ENCODE peak calls at places on chromosome 13, in nine cellular contexts. F is tibial nerve, Z is ovary, G is OCI-LY7, L is left lung, D is breast epithelium, R is heart right ventricle, C is SK-N-MC, M is PC-9. N is an unnamed sample.

GRCh38 chr13:26956532-26957142 is 196.1 kb upstream of the GPR12 start:
- DNase-seq in C (no peak), L (no peak), D (no peak), M (peak; percentile 62), G (no peak), Z (no peak), F (no peak), R (no peak), N (no peak)

GRCh38 chr13:111270126-111270525 is 50.3 kb upstream of the TEX29 start:
- DNase-seq in R (no peak), D (no peak), Z (no peak), M (no peak), C (no peak), L (no peak), G (no peak), F (no peak), N (no peak)

GRCh38 chr13:25992076-25992475 is 59.7 kb downstream of the SHISA2 start:
- DNase-seq in M (no peak), C (no peak), D (no peak), G (no peak), Z (no peak), L (no peak), F (no peak), R (no peak), N (no peak)

GRCh38 chr13:79581870-79582315 is 100.9 kb downstream of the NDFIP2 start:
- DNase-seq in M (no peak), L (no peak), D (no peak), G (no peak), R (peak; percentile 11), Z (no peak), F (no peak), C (no peak), N (no peak)

GRCh38 chr13:28582225-28582891 is 76.6 kb upstream of the POMP start:
- DNase-seq in C (no peak), M (no peak), G (no peak), F (no peak), L (no peak), R (no peak), Z (no peak), D (no peak), N (no peak)

GRCh38 chr13:42895781-42896180 is 96.3 kb downstream of the EPSTI1 start:
- DNase-seq in L (no peak), M (no peak), R (no peak), C (no peak), D (no peak), G (no peak), Z (no peak), F (no peak), N (no peak)

GRCh38 chr13:30806784-30807183 is 71.4 kb downstream of the ALOX5AP start:
- DNase-seq in Z (no peak), R (no peak), L (no peak), D (no peak), M (no peak), G (no peak), F (no peak), C (no peak), N (no peak)

GRCh38 chr13:75319244-75319643 is 162.7 kb downstream of the TBC1D4 start:
- DNase-seq in G (no peak), Z (no peak), F (peak; percentile 23), C (no peak), D (no peak), R (no peak), M (no peak), L (no peak), N (no peak)

GRCh38 chr13:100542546-100543156 is 45.9 kb downstream of the GGACT start:
- DNase-seq in C (no peak), M (peak; percentile 66), D (no peak), R (no peak), Z (no peak), F (no peak), G (peak; percentile 45), L (no peak), N (no peak)

GRCh38 chr13:76837811-76838210 is 48.4 kb downstream of the KCTD12 start:
- DNase-seq in C (no peak), F (no peak), M (no peak), G (no peak), L (no peak), Z (no peak), D (no peak), R (no peak), N (no peak)
- H3K4me3 ChIP-seq in C (no peak overlapping the region), F (no peak overlapping the region), M (no peak overlapping the region), G (no peak overlapping the region), L (no peak overlapping the region), Z (no peak overlapping the region), D (no peak overlapping the region), R (no peak overlapping the region), N (no peak overlapping the region)

GRCh38 chr13:98187862-98188261 is 10.8 kb upstream of the RNF113B start:
- DNase-seq in D (no peak), G (no peak), L (no peak), M (no peak), C (no peak), Z (no peak), F (no peak), R (no peak), N (no peak)

GRCh38 chr13:98188544-98189166 is 11.6 kb upstream of the RNF113B start:
- DNase-seq in Z (no peak), R (no peak), L (no peak), C (no peak), M (no peak), G (no peak), F (no peak), D (no peak), N (no peak)

GRCh38 chr13:98184796-98185195 is 7.7 kb upstream of the RNF113B start:
- DNase-seq in C (no peak), Z (no peak), G (no peak), F (no peak), R (no peak), D (no peak), L (no peak), M (no peak), N (no peak)

GRCh38 chr13:98189841-98190505 is 12.9 kb upstream of the RNF113B start:
- DNase-seq in D (no peak), Z (peak; percentile 35), F (no peak), G (no peak), L (no peak), M (no peak), C (no peak), R (peak; percentile 55), N (no peak)

DNA sequence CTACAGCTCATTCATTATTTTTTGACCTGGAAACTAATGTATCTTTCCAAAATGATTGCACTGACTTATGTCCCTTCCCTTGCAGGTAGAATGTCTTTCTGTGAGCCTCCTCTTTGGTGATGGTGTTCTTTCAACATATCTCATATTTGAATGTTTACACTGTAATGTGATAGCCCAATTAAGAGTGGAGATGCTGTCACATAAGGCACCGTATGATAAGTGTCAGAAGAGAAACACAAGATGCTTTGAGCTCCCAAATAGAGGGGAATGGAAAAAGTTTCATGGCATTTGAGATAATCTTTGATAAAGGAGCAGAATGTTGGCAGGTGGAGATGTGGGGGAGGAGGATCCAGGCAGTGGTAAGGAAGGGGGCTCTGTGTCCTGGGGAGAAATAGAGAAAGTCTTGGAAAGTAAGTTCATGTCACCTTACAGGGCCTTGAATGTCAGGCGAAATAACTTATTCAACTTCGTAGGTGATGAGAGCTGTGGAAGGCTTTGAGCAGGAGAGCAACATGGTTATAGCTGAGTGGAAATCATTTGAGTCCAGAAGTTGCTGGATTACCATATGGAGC is 10.2 kb upstream of the RNF113B start:
- DNase-seq in L (no peak), C (no peak), R (no peak), F (no peak), M (no peak), D (no peak), G (no peak), Z (no peak), N (no peak)
- H3K27ac ChIP-seq in L (no peak overlapping the region), C (peak overlapping the region; percentile 48), R (peak overlapping the region; percentile 57), F (no peak overlapping the region), M (no peak overlapping the region), D (no peak overlapping the region), G (no peak overlapping the region), Z (no peak overlapping the region), N (no peak overlapping the region)

GRCh38 chr13:48446454-48446853 is 33.5 kb upstream of the LPAR6 start:
- DNase-seq in C (no peak), R (no peak), G (no peak), F (no peak), D (no peak), M (no peak), L (no peak), Z (no peak), N (no peak)

GRCh38 chr13:48448963-48449614 is 36.2 kb upstream of the LPAR6 start:
- DNase-seq in C (no peak), L (no peak), M (no peak), Z (no peak), D (no peak), G (no peak), R (no peak), F (no peak), N (no peak)

GRCh38 chr13:48443442-48444208 is 30.7 kb upstream of the LPAR6 start:
- DNase-seq in D (no peak), F (no peak), L (no peak), C (no peak), G (no peak), R (no peak), M (no peak), Z (no peak), N (no peak)

GRCh38 chr13:48449656-48450055 is 36.7 kb upstream of the LPAR6 start:
- DNase-seq in R (no peak), G (no peak), L (no peak), D (no peak), M (no peak), C (no peak), Z (no peak), F (no peak), N (no peak)

DNA sequence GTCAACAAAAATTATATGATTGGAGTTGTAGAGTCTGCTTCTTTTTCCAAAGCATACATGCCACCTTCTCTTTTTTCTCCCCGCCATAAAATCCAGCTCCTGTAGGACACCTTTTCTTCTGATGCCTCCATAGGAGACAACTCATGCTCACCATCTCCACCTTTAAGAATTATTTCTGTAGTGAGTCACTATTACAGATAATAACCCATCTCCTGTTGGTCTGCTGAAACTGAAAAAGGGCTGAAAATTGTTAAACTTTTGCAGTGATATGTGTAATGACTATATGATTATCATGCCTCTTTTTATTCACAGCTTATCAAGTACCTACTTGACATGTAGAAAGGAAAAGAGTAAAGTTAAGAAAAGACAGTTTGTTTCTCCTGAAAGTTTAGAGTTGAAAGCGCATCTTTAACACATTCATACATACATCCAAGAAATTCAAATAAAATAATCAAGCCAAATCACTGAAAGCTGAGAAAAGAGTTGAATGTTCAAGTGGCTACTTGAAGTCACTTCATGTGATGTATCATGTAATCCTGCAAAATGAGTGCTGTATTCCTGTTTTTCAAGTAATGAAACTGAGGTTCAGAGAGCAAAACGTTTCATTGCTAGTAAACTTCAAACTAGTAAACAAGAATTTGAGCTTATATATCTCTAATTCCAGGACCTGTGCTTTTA is 35.5 kb upstream of the LPAR6 start:
- DNase-seq in F (no peak), R (no peak), L (no peak), Z (no peak), M (no peak), D (no peak), C (no peak), G (no peak), N (no peak)
- H3K4me3 ChIP-seq in F (no peak overlapping the region), R (peak overlapping the region; percentile 13), L (peak overlapping the region; percentile 5), Z (no peak overlapping the region), M (no peak overlapping the region), D (no peak overlapping the region), C (no peak overlapping the region), G (no peak overlapping the region), N (peak overlapping the region; percentile 34)

GRCh38 chr13:37791699-37792098 is 77.9 kb downstream of the TRPC4 start:
- DNase-seq in Z (no peak), F (no peak), L (no peak), R (no peak), M (no peak), D (no peak), G (no peak), C (no peak), N (no peak)

GRCh38 chr13:37797606-37798005 is 72.0 kb downstream of the TRPC4 start:
- DNase-seq in M (no peak), L (no peak), C (no peak), G (no peak), Z (no peak), R (no peak), F (no peak), D (no peak), N (no peak)
- H3K27ac ChIP-seq in M (no peak overlapping the region), L (no peak overlapping the region), C (no peak overlapping the region), G (no peak overlapping the region), Z (no peak overlapping the region), R (no peak overlapping the region), F (no peak overlapping the region), D (no peak overlapping the region), N (no peak overlapping the region)

N was measured in effector memory CD4-positive, alpha-beta T cell.